ENCODE peak calls at places on chromosomes 3 and 15, in nine cellular contexts. One of them, this sample, is unnamed.

GRCh38 chr15:52789601-52790165 is 453 bp downstream of the ONECUT1 start:
- DNase-seq in left kidney: peak
- DNase-seq in mesendoderm: peak
- DNase-seq in heart left ventricle: no peak
- DNase-seq in activated CD4-positive, alpha-beta T cell treated with anti-CD3 and anti-CD28 coated beads, Interleukin-2, amount 50 U/mL, for 4 hours: no peak
- DNase-seq in hippocampal formation: no peak
- DNase-seq in iris pigment epithelial cell: peak
- DNase-seq in mesothelial cell of epicardium: no peak
- DNase-seq in NCI-H1048: no peak
- DNase-seq in this sample: peak

GRCh38 chr15:56411122-56411749 is 46.0 kb downstream of the TEX9 start:
- DNase-seq in mesothelial cell of epicardium: no peak
- DNase-seq in iris pigment epithelial cell: peak
- DNase-seq in activated CD4-positive, alpha-beta T cell treated with anti-CD3 and anti-CD28 coated beads, Interleukin-2, amount 50 U/mL, for 4 hours: no peak
- DNase-seq in hippocampal formation: no peak
- DNase-seq in heart left ventricle: no peak
- DNase-seq in left kidney: peak
- DNase-seq in mesendoderm: peak
- DNase-seq in NCI-H1048: no peak
- DNase-seq in this sample: no peak

GRCh38 chr3:23442598-23443383 is 239.7 kb downstream of the UBE2E2 start:
- DNase-seq in mesendoderm: peak
- DNase-seq in mesothelial cell of epicardium: no peak
- DNase-seq in heart left ventricle: no peak
- DNase-seq in NCI-H1048: no peak
- DNase-seq in left kidney: no peak
- DNase-seq in hippocampal formation: no peak
- DNase-seq in activated CD4-positive, alpha-beta T cell treated with anti-CD3 and anti-CD28 coated beads, Interleukin-2, amount 50 U/mL, for 4 hours: no peak
- DNase-seq in iris pigment epithelial cell: peak
- DNase-seq in this sample: no peak

GRCh38 chr15:71545923-71546322 is 264.4 kb upstream of the NR2E3 start:
- DNase-seq in mesendoderm: no peak
- DNase-seq in mesothelial cell of epicardium: no peak
- DNase-seq in heart left ventricle: no peak
- DNase-seq in iris pigment epithelial cell: no peak
- DNase-seq in activated CD4-positive, alpha-beta T cell treated with anti-CD3 and anti-CD28 coated beads, Interleukin-2, amount 50 U/mL, for 4 hours: no peak
- DNase-seq in NCI-H1048: no peak
- DNase-seq in hippocampal formation: no peak
- DNase-seq in left kidney: no peak
- DNase-seq in this sample: no peak

GRCh38 chr15:92527197-92527596 is 128.4 kb downstream of the FAM174B start:
- DNase-seq in heart left ventricle: peak
- DNase-seq in mesendoderm: no peak
- DNase-seq in mesothelial cell of epicardium: no peak
- DNase-seq in NCI-H1048: no peak
- DNase-seq in activated CD4-positive, alpha-beta T cell treated with anti-CD3 and anti-CD28 coated beads, Interleukin-2, amount 50 U/mL, for 4 hours: no peak
- DNase-seq in hippocampal formation: no peak
- DNase-seq in iris pigment epithelial cell: no peak
- DNase-seq in left kidney: no peak
- DNase-seq in this sample: no peak

GRCh38 chr3:106420628-106421027 is 551.8 kb upstream of the CBLB start:
- DNase-seq in mesothelial cell of epicardium: no peak
- DNase-seq in NCI-H1048: no peak
- DNase-seq in activated CD4-positive, alpha-beta T cell treated with anti-CD3 and anti-CD28 coated beads, Interleukin-2, amount 50 U/mL, for 4 hours: no peak
- DNase-seq in heart left ventricle: no peak
- DNase-seq in hippocampal formation: no peak
- DNase-seq in iris pigment epithelial cell: no peak
- DNase-seq in left kidney: no peak
- DNase-seq in mesendoderm: no peak
- DNase-seq in this sample: no peak

GRCh38 chr3:141499304-141499703 is 12.5 kb downstream of the RASA2 start:
- DNase-seq in iris pigment epithelial cell: no peak
- DNase-seq in left kidney: no peak
- DNase-seq in heart left ventricle: no peak
- DNase-seq in mesendoderm: no peak
- DNase-seq in activated CD4-positive, alpha-beta T cell treated with anti-CD3 and anti-CD28 coated beads, Interleukin-2, amount 50 U/mL, for 4 hours: no peak
- DNase-seq in NCI-H1048: no peak
- DNase-seq in mesothelial cell of epicardium: no peak
- DNase-seq in hippocampal formation: no peak
- DNase-seq in this sample: no peak

GRCh38 chr3:14497321-14497720 is 42.8 kb downstream of the GRIP2 start:
- DNase-seq in mesendoderm: peak
- DNase-seq in mesothelial cell of epicardium: no peak
- DNase-seq in activated CD4-positive, alpha-beta T cell treated with anti-CD3 and anti-CD28 coated beads, Interleukin-2, amount 50 U/mL, for 4 hours: no peak
- DNase-seq in hippocampal formation: no peak
- DNase-seq in NCI-H1048: no peak
- DNase-seq in iris pigment epithelial cell: no peak
- DNase-seq in left kidney: no peak
- DNase-seq in heart left ventricle: no peak
- DNase-seq in this sample: no peak

GRCh38 chr3:126305427-126305826 is 51.8 kb downstream of the KLF15 start:
- DNase-seq in mesothelial cell of epicardium: no peak
- DNase-seq in heart left ventricle: no peak
- DNase-seq in left kidney: no peak
- DNase-seq in activated CD4-positive, alpha-beta T cell treated with anti-CD3 and anti-CD28 coated beads, Interleukin-2, amount 50 U/mL, for 4 hours: no peak
- DNase-seq in NCI-H1048: no peak
- DNase-seq in mesendoderm: no peak
- DNase-seq in hippocampal formation: no peak
- DNase-seq in iris pigment epithelial cell: no peak
- DNase-seq in this sample: no peak

GRCh38 chr3:68997887-68998286 is 15.6 kb downstream of the EOGT start:
- DNase-seq in NCI-H1048: no peak
- DNase-seq in left kidney: no peak
- DNase-seq in activated CD4-positive, alpha-beta T cell treated with anti-CD3 and anti-CD28 coated beads, Interleukin-2, amount 50 U/mL, for 4 hours: no peak
- DNase-seq in mesothelial cell of epicardium: no peak
- DNase-seq in iris pigment epithelial cell: no peak
- DNase-seq in heart left ventricle: no peak
- DNase-seq in mesendoderm: no peak
- DNase-seq in hippocampal formation: no peak
- DNase-seq in this sample: no peak

GRCh38 chr15:40217166-40217785 is 21.6 kb upstream of the PAK6 start:
- DNase-seq in mesothelial cell of epicardium: no peak
- DNase-seq in heart left ventricle: no peak
- DNase-seq in activated CD4-positive, alpha-beta T cell treated with anti-CD3 and anti-CD28 coated beads, Interleukin-2, amount 50 U/mL, for 4 hours: no peak
- DNase-seq in hippocampal formation: no peak
- DNase-seq in NCI-H1048: peak
- DNase-seq in mesendoderm: peak
- DNase-seq in iris pigment epithelial cell: peak
- DNase-seq in left kidney: peak
- DNase-seq in this sample: peak

GRCh38 chr3:151468284-151468917 is 7.5 kb upstream of the IGSF10 start:
- DNase-seq in heart left ventricle: no peak
- DNase-seq in iris pigment epithelial cell: peak
- DNase-seq in hippocampal formation: no peak
- DNase-seq in mesothelial cell of epicardium: no peak
- DNase-seq in mesendoderm: peak
- DNase-seq in activated CD4-positive, alpha-beta T cell treated with anti-CD3 and anti-CD28 coated beads, Interleukin-2, amount 50 U/mL, for 4 hours: peak
- DNase-seq in left kidney: peak
- DNase-seq in NCI-H1048: peak
- DNase-seq in this sample: peak

GRCh38 chr15:74365619-74366445 is 1.6 kb downstream of the CYP11A1 start:
- DNase-seq in left kidney: peak
- DNase-seq in NCI-H1048: no peak
- DNase-seq in mesothelial cell of epicardium: peak
- DNase-seq in iris pigment epithelial cell: peak
- DNase-seq in activated CD4-positive, alpha-beta T cell treated with anti-CD3 and anti-CD28 coated beads, Interleukin-2, amount 50 U/mL, for 4 hours: no peak
- DNase-seq in mesendoderm: peak
- DNase-seq in heart left ventricle: peak
- DNase-seq in hippocampal formation: no peak
- DNase-seq in this sample: peak

GRCh38 chr15:71142780-71143179 is 27.5 kb downstream of the THSD4 start:
- DNase-seq in heart left ventricle: no peak
- DNase-seq in NCI-H1048: no peak
- DNase-seq in mesendoderm: no peak
- DNase-seq in iris pigment epithelial cell: no peak
- DNase-seq in activated CD4-positive, alpha-beta T cell treated with anti-CD3 and anti-CD28 coated beads, Interleukin-2, amount 50 U/mL, for 4 hours: no peak
- DNase-seq in left kidney: no peak
- DNase-seq in mesothelial cell of epicardium: no peak
- DNase-seq in hippocampal formation: no peak
- DNase-seq in this sample: no peak

This sample was measured in neural progenitor cell.